ENCODE peak calls at places on chromosomes 1 and 21, in six cellular contexts. C is skeletal muscle cell; T is psoas muscle; W is dorsolateral prefrontal cortex; R is heart right ventricle; N is CD4-positive, alpha-beta memory T cell. O is an unnamed sample.

GRCh38 chr21:39863111-39863510 is 4.1 kb upstream of the PCP4 start:
- DNase-seq in T (no peak), R (no peak), W (no peak), N (no peak), C (no peak), O (no peak)

GRCh38 chr1:232132572-232132971 is 497.4 kb downstream of the SIPA1L2 start:
- DNase-seq in T (no peak), N (no peak), R (no peak), W (no peak), C (no peak), O (no peak)

GRCh38 chr1:203408485-203409229 is 57.7 kb upstream of the FMOD start:
- DNase-seq in T (peak), W (peak), C (peak), R (peak), N (no peak), O (no peak)

GRCh38 chr1:164659621-164660414 is 100.8 kb downstream of the PBX1 start:
- DNase-seq in T (peak), W (no peak), R (no peak), N (no peak), C (no peak), O (no peak)

GRCh38 chr1:238205045-238205662 is 314.4 kb upstream of the ZP4 start:
- DNase-seq in R (no peak), W (no peak), T (no peak), N (no peak), C (no peak), O (no peak)

GRCh38 chr1:228271701-228272251 is 63.9 kb downstream of the OBSCN start:
- DNase-seq in W (no peak), R (no peak), T (peak), C (no peak), N (no peak), O (no peak)

GRCh38 chr1:235297579-235297978 is 30.4 kb downstream of the ARID4B start:
- DNase-seq in T (no peak), R (no peak), N (peak), C (no peak), W (no peak), O (no peak)

GRCh38 chr1:56547473-56547872 is 31.9 kb downstream of the PLPP3 start:
- DNase-seq in T (no peak), R (no peak), N (no peak), C (no peak), W (no peak), O (no peak)

GRCh38 chr1:20373286-20373685 is 82.6 kb downstream of the VWA5B1 start:
- DNase-seq in N (no peak), R (no peak), T (no peak), W (no peak), C (no peak), O (no peak)

GRCh38 chr1:99264201-99265021 is at the start of gene PLPPR4:
- DNase-seq in T (peak), C (no peak), R (peak), W (peak), N (no peak), O (peak)

GRCh38 chr1:198534540-198535413 is 5.7 kb downstream of the ATP6V1G3 start:
- DNase-seq in T (no peak), R (no peak), W (no peak), N (no peak), C (no peak), O (no peak)

GRCh38 chr1:40818264-40818961 is 34.8 kb downstream of the KCNQ4 start:
- DNase-seq in T (peak), C (no peak), W (no peak), R (peak), N (peak), O (peak)

GRCh38 chr1:176515310-176515709 is 52.3 kb downstream of the PAPPA2 start:
- DNase-seq in W (peak), N (no peak), T (no peak), R (no peak), C (peak), O (no peak)

GRCh38 chr1:41918450-41919043 is at the start of gene HIVEP3:
- DNase-seq in C (no peak), T (no peak), N (no peak), W (peak), R (no peak), O (peak)
- H3K4me3 ChIP-seq in C (peak), T (peak), N (peak), W (peak), R (peak), O (peak)

DNA sequence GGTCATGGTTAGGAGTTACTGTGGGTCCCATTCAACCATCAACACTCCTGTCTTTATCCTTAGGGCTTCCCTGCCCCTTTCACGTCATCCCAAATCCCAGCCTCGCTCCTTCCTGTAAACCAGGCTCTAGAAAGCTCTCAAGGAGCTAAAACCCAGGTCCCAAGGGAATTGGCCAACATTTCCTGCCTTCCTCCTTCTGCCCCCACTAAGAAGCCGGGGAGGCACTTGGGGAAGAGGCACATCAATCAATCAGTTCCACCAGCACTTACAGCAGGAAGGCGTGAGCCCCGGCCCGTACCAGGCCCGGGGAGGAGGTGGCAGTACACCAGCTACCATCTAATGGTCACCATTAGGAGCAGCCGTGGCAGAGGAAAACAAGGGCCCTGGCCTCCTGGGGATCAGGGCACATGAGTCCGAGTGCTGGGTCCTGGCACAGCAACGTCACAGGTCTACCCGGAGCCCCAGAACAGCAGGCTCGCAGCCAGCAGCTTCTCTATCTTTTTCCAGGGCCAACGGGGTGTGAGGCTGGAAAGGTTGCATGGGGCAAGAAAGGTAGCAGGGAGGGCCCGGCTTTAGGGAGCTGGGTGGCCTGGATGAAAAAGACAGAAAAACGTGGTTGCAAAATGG is 108.6 kb downstream of the CASZ1 start:
- DNase-seq in T (no peak), N (no peak), W (no peak), R (no peak), C (no peak), O (no peak)
- H3K4me3 ChIP-seq in T (no peak), N (no peak), W (no peak), R (no peak), C (no peak), O (no peak)

DNA sequence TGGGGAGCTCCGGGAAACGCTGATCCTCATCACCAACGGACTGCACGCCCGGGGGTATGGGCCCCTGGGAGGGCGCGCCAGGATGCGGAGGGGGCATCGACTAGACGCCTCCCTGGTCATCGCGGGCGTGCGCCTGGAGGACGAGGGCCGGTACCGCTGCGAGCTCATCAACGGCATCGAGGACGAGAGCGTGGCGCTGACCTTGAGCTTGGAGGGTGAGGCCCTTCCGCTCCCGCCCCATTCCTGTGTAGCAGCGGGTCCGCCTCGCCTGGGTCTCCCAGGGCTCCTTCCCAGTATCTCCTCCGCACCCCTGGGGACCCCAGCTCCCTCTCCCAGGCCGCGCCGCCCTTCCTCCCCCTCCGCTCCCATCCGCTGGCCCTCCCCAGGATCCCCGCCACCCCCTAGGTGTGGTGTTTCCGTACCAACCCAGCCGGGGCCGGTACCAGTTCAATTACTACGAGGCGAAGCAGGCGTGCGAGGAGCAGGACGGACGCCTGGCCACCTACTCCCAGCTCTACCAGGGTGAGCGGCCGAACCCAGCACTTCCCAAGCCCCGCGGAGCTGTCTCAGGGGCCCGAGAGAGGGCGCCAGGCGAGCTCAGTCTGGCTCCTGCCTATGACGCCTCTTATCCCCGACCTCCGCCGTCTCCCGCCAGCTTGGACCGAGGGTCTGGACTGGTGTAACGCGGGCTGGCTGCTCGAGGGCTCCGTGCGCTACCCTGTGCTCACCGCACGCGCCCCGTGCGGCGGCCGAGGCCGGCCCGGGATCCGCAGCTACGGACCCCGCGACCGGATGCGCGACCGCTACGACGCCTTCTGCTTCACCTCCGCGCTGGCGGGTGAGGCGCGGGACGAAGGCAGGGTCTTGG is 5.0 kb downstream of the HAPLN2 start:
- DNase-seq in R (peak), C (no peak), T (peak), W (peak), N (peak), O (peak)
- H3K4me3 ChIP-seq in R (peak), C (peak), T (peak), W (peak), N (no peak), O (peak)

DNA sequence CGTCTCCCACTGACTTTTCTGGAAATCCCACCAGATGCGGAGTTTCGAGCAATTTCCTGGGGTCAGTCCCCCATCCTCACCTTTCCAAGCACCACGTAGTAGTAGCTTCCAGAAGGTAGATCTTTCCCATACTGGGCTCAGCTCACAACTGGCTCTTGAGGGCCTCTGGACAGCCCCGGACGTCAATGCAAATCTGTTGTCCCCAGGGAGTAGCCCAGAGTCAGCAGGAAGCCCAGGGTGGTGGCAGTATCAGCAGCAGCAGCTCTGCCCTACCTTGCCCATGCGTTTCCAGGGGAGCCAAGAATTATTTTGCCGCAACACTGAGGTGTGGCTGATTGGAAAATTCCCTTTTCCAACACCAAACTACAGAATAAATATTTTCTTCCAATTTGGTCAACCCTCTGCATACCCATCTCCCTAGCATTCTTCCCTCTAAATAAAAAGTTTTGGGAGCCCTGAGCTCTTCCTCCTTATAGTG is 70.3 kb downstream of the CD46 start:
- DNase-seq in T (peak), W (no peak), R (no peak), C (no peak), N (no peak), O (no peak)
- H3K4me3 ChIP-seq in T (peak), W (peak), R (peak), C (no peak), N (peak), O (no peak)

DNA sequence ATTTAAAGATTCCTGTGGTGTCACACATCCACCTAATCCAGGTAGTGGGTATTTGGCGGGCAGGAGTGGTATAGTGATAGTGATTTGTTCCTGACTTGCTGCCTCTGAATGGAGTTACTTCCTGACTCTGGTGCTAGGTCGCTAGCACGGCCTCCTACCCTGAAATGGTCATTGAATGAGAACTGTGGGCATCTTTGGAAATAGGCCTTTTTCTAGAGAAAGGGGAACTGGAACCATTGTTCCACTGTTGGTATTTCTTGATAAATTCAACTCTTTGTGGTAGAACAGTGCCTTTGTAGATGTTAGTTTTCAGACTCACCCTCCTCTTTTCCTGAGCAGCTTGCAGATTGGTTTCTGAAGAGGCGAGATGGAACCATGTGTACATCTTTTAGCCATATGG is 1.5 kb downstream of the QSOX1 start:
- DNase-seq in R (no peak), C (no peak), T (no peak), W (no peak), N (no peak), O (no peak)
- H3K4me3 ChIP-seq in R (peak), C (peak), T (peak), W (peak), N (no peak), O (no peak)

GRCh38 chr1:39080884-39081265 is 54.7 kb downstream of the NDUFS5 start:
- DNase-seq in T (no peak), N (no peak), C (no peak), R (no peak), W (peak), O (peak)

GRCh38 chr1:39082811-39083576 is 56.8 kb downstream of the NDUFS5 start:
- DNase-seq in W (peak), T (no peak), C (no peak), R (no peak), N (no peak), O (no peak)

GRCh38 chr1:39081266-39082139 is 55.4 kb downstream of the NDUFS5 start:
- DNase-seq in N (no peak), C (no peak), R (no peak), W (peak), T (peak), O (no peak)

GRCh38 chr1:39084191-39084590 is 58.0 kb downstream of the NDUFS5 start:
- DNase-seq in T (no peak), W (no peak), R (no peak), N (no peak), C (no peak), O (no peak)

DNA sequence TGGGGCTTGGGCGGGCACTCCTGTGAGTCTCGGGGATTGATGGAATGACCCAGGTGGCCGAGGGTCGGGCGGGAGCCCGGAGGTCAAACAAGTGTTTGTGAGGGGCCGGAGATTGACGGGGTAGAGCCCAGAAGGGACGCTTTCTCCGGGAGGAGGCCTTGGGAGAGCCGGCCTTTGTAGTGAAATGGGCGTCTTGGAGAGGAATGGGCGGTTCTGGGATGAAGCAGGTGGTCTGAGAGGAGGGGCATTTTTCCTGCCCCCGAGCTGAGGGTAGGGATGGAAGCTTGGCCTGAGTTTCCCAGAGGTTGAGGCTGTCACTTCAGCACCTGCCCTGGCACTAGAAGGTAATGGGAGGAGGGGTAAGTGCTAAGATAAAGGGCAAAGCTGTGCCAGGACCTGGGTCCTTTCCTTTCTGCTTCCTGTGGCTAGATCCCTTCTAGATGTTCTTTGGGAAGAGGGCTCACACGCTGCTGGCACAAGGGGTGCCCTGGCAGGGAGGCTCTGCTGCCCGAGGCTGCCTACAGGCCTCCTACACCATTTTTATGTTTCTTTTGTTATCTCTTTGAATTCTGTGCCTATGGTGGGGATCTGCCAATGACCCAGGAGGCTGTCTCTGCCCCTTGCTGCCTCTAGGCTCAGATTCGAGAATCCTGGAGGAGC is 56.1 kb downstream of the NDUFS5 start:
- DNase-seq in W (no peak), R (no peak), T (no peak), N (no peak), C (no peak), O (peak)
- H3K4me3 ChIP-seq in W (peak), R (peak), T (peak), N (no peak), C (peak), O (peak)

DNA sequence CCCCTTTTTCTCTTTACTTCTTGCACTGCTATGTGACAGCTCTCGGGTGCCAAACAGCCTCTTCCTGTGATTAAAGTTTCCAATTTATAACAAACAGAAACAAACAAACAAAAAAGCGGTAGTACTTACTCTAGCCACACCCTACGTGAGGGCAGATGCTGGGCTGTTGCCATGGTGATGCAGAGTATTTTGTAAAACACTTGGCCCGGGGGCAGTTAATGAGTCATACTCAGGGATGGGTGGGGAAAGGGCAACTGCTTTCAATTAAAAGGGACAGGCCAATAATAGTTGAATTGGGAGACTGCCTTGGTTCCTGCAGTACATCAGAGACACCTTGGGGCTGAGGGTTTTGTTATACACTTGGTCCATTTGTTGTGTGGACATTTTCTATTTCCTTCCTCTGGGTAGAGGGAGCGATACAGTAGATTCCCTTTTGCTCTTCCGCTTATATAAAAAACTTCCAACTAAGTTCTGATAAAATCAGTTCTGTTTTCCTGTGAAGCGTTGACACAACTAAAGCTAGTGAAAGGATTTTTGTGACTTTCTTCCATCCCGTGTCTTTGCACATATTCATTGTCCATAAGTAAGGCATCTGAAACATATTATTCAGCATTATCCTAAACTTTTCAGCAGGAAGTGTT is 36.5 kb upstream of the THEM4 start:
- DNase-seq in T (peak), W (no peak), C (peak), N (peak), R (peak), O (peak)
- H3K4me3 ChIP-seq in T (no peak), W (no peak), C (no peak), N (no peak), R (no peak), O (no peak)

GRCh38 chr21:34946385-34947121 is 102.5 kb downstream of the RUNX1 start:
- DNase-seq in R (no peak), C (no peak), N (no peak), T (no peak), W (no peak), O (no peak)

GRCh38 chr21:34949045-34949444 is 100.1 kb downstream of the RUNX1 start:
- DNase-seq in C (no peak), N (no peak), W (no peak), R (no peak), T (no peak), O (no peak)

GRCh38 chr21:34948157-34948556 is 100.9 kb downstream of the RUNX1 start:
- DNase-seq in N (no peak), T (no peak), R (no peak), C (no peak), W (no peak), O (no peak)

GRCh38 chr21:34945288-34945687 is 103.8 kb downstream of the RUNX1 start:
- DNase-seq in T (no peak), C (no peak), R (no peak), N (no peak), W (no peak), O (no peak)

GRCh38 chr21:34947122-34947534 is 102.0 kb downstream of the RUNX1 start:
- DNase-seq in N (no peak), T (no peak), C (no peak), R (no peak), W (no peak), O (no peak)
- H3K4me3 ChIP-seq in N (no peak), T (no peak), C (no peak), R (no peak), W (no peak), O (no peak)

DNA sequence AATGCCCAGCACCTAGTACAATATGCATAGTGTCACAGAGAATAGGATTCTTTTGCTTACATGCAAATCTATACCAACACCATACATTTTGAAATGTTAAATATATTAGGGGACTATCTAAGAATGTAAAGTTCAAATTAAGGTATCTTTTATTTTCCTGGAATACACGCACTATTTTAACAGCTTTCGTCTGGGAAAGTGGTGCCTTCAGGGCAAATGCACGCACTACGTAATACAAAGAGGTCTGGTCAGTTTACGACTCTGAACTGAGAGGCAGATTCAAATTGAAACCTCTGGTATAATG is 931 bp downstream of the FUBP1 start:
- DNase-seq in N (no peak), C (no peak), T (no peak), R (no peak), W (no peak), O (no peak)
- H3K4me3 ChIP-seq in N (peak), C (peak), T (peak), R (peak), W (peak), O (peak)

O was measured in neuronal stem cell.